ENCODE peak calls at places on chromosomes 6 and 20, in seven cellular contexts. J is heart right ventricle, Q is heart left ventricle, B is mammary epithelial cell, Y is lung, R is GM23338, M is fibroblast of the aortic adventitia. E is an unnamed sample.
A peak's percentile ranks its signal among the peaks of the same experiment; 100 is the strongest.

GRCh38 chr6:34176261-34177031 is 30.6 kb upstream of the GRM4 start:
- DNase-seq in J (no peak), Q (no peak), B (no peak), Y (no peak), R (no peak), M (no peak), E (no peak)

GRCh38 chr6:134372603-134373281 is 54.8 kb upstream of the SGK1 start:
- DNase-seq in J (no peak), Q (peak; percentile 39), B (no peak), Y (peak; percentile 61), R (no peak), M (peak; percentile 93), E (peak; percentile 70)

GRCh38 chr6:100347901-100348550 is 116.7 kb downstream of the SIM1 start:
- DNase-seq in J (no peak), Q (no peak), B (peak; percentile 57), Y (no peak), R (no peak), M (peak; percentile 68), E (peak; percentile 76)

GRCh38 chr6:64266351-64266821 is 630.8 kb downstream of the PHF3 start:
- DNase-seq in J (no peak), Q (no peak), B (no peak), Y (no peak), R (no peak), M (no peak), E (no peak)

GRCh38 chr6:158142789-158143188 is 25.3 kb downstream of the SERAC1 start:
- DNase-seq in J (no peak), Q (no peak), B (peak; percentile 93), Y (peak; percentile 44), R (no peak), M (peak; percentile 85), E (peak; percentile 88)

GRCh38 chr6:136967874-136968752 is 46.0 kb downstream of the SLC35D3 start:
- DNase-seq in J (peak; percentile 61), Q (peak; percentile 65), B (peak; percentile 64), Y (peak; percentile 76), R (peak; percentile 90), M (peak; percentile 73), E (peak; percentile 68)

GRCh38 chr6:42505377-42505702 is 53.6 kb upstream of the TRERF1 start:
- DNase-seq in J (no peak), Q (no peak), B (peak; percentile 40), Y (no peak), R (no peak), M (peak; percentile 48), E (peak; percentile 58)

GRCh38 chr6:136226674-136227377 is 23.3 kb downstream of the MTFR2 start:
- DNase-seq in J (no peak), Q (no peak), B (no peak), Y (no peak), R (no peak), M (peak; percentile 63), E (peak; percentile 1)

GRCh38 chr20:41480054-41480770 is 113.6 kb upstream of the EMILIN3 start:
- DNase-seq in J (no peak), Q (no peak), B (no peak), Y (no peak), R (no peak), M (no peak), E (no peak)

GRCh38 chr20:43358811-43359210 is 98.9 kb upstream of the SRSF6 start:
- DNase-seq in J (no peak), Q (no peak), B (no peak), Y (no peak), R (no peak), M (no peak), E (no peak)

GRCh38 chr20:31860431-31861345 is 9.6 kb downstream of the DUSP15 start:
- DNase-seq in J (no peak), Q (peak; percentile 40), B (peak; percentile 40), Y (no peak), R (peak; percentile 85), M (peak; percentile 48), E (no peak)

GRCh38 chr6:71889366-71889765 is 3.0 kb downstream of the RIMS1 start:
- DNase-seq in J (no peak), Q (no peak), B (no peak), Y (no peak), R (no peak), M (no peak), E (no peak)

GRCh38 chr6:69005194-69005593 is 370.1 kb downstream of the ADGRB3 start:
- DNase-seq in J (no peak), Q (no peak), B (no peak), Y (no peak), R (no peak), M (peak; percentile 40), E (no peak)

GRCh38 chr6:19327684-19328083 is 509.5 kb upstream of the ID4 start:
- DNase-seq in J (no peak), Q (no peak), B (no peak), Y (no peak), R (no peak), M (no peak), E (no peak)

GRCh38 chr6:168362276-168362990 is 42.9 kb upstream of the DACT2 start:
- DNase-seq in J (no peak), Q (no peak), B (no peak), Y (no peak), R (no peak), M (no peak), E (no peak)

GRCh38 chr20:50724851-50725721 is 6.3 kb upstream of the PARD6B start:
- DNase-seq in J (peak; percentile 68), Q (peak; percentile 93), B (peak; percentile 98), Y (peak; percentile 73), R (peak; percentile 62), M (peak; percentile 95), E (peak; percentile 89)
- H3K4me3 ChIP-seq in J (no peak overlapping the region), Q (no peak overlapping the region), B (no peak overlapping the region), Y (no peak overlapping the region), R (peak overlapping the region; percentile 35), M (peak overlapping the region; percentile 5), E (no peak overlapping the region)

DNA sequence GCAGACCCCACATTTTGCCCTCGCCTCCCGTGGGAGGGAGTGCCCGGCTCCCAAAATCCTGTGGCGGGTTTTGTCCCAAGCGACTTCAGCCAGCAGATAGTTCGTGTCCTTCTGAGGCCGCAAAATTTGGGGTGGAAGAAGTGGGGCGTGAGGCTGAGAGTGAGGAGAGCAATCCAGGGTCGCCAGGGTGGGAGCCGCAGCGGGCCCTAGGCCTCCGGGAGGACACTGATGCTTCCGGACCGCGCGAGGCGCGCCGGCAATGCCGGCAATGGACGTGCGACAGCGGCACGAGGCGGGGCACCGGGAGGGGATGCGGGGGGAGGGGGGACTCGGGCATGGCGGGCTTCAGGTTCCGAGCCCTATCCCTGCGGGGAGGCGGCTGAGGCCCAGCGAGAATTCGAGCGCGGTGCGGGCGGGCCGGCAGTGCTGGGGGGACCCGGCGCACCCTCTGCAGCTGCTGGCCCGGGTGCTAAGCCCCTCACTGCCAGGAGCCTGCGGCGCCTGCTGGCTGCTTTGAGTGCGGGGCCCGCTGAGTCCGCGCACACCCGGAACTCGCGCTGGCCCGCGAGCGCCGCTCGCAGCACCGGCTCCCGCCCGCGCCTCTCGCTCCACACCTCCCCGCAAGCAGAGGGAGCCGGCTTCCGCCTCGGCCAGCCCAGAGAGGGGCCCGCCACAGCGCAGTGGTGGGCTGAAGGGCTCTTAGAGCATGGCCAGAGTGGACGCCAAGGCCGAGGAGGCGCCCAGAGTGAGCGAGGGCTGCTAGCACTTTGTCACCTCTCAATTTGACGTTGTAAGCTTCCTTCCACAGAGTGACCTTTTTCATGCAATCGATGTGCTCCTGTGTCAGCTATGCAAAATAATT is 143.8 kb downstream of the LPA start:
- DNase-seq in J (peak; percentile 68), Q (peak; percentile 76), B (peak; percentile 1), Y (peak; percentile 79), R (peak; percentile 75), M (peak; percentile 64), E (peak; percentile 60)
- TF ChIP-seq CTCF in J (peak; percentile 6), Q (peak; percentile 94), B (no peak), Y (peak; percentile 90), R (peak; percentile 88), M (no peak), E (no peak)

GRCh38 chr6:31713991-31714684 is 1.0 kb upstream of the LY6G6D start:
- DNase-seq in J (no peak), Q (no peak), B (no peak), Y (no peak), R (peak; percentile 55), M (no peak), E (no peak)

GRCh38 chr6:31717499-31718222 is 2.5 kb downstream of the LY6G6D start:
- DNase-seq in J (no peak), Q (no peak), B (peak; percentile 50), Y (no peak), R (peak; percentile 83), M (no peak), E (no peak)

GRCh38 chr6:31713465-31713864 is 1.7 kb upstream of the LY6G6D start:
- DNase-seq in J (no peak), Q (no peak), B (no peak), Y (no peak), R (no peak), M (no peak), E (no peak)

GRCh38 chr6:31712296-31712695 is 2.9 kb upstream of the LY6G6D start:
- DNase-seq in J (peak; percentile 15), Q (no peak), B (no peak), Y (no peak), R (no peak), M (no peak), E (no peak)

DNA sequence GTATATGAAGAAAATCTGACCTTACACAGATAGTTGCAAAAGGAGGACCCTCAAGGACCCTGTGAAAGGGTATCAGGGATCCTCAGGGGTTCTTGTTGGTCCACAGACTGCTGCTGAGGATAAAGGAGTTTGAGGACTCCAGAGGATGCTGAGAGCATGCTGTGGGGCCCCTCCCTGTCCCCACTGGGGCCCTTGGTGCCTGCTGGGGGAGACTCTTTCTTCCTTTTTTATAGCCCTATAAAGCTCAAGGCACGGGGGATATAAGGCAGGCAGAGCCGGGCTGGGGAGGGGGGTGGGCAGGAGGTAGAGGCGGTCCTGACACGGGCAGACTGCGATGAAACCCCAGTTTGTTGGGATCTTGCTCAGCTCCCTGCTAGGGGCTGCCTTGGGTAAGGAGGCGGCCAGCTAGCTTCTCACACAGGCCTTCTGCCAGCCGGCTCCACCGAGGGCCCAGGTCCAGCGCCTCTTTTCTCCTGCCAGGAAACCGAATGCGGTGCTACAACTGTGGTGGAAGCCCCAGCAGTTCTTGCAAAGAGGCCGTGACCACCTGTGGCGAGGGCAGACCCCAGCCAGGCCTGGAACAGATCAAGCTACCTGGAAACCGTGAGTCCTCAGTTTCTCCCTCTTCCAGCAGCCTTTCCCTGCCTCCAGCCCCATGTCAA is at the start of gene LY6G6D:
- DNase-seq in J (no peak), Q (no peak), B (no peak), Y (no peak), R (peak; percentile 24), M (no peak), E (no peak)
- H3K4me3 ChIP-seq in J (no peak within 1 kb of the TSS), Q (no peak within 1 kb of the TSS), B (no peak within 1 kb of the TSS), Y (no peak within 1 kb of the TSS), R (no peak within 1 kb of the TSS), M (no peak within 1 kb of the TSS), E (no peak within 1 kb of the TSS)

DNA sequence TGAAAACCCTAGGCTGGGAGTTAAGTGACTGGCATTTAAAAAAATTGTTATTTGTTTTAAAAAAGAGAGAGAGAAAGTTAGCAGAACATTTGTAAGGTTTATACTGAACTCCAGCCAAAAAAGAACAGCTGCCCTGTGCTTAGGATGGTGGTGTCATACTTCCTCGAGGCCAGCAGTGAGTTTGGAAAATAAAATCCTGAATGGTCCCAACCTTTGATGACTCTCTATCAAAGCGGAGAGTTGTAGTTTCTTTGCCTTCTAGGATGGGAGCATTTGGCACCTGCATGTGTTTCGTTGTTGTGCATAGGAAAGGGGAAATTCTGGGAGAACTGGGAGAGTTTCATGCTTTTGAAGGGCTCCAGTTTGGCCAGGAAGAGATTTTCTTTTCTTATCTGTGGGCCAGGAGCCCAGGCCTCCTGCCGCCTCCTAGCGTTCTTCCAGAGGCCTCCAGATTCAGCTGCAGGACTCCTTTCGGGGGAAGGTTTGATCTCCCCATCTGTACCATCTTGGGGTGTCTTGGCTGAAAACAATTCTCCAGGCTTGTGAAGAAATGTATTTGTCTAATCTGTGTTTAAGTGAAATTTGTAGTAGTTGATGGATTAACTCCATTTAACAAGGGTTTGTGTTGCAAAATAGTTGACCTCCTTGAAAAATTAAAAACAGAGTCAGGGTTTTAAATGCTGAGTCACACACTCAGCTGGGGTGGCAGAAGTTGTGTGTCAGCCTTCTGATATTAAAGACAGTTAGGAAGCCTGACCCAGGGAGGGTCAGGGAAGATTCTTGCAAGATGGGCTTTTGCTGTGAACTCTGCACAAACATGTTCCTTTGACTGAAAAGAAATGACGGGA is 63.4 kb downstream of the TXNDC5 start:
- DNase-seq in J (no peak), Q (no peak), B (peak; percentile 2), Y (no peak), R (peak; percentile 27), M (peak; percentile 87), E (peak; percentile 67)
- TF ChIP-seq CTCF in J (no peak), Q (peak; percentile 16), B (no peak), Y (no peak), R (peak; percentile 45), M (peak; percentile 74), E (no peak)

E was measured in AG10803.